ENCODE peak calls at places on chromosomes 3 and 15, in five cellular contexts. X is CD8-positive, alpha-beta T cell; T is Right ventricle myocardium superior; N is T-helper 2 cell; M is sigmoid colon. D is an unnamed sample.

GRCh38 chr15:71691322-71691699 is 119.0 kb upstream of the NR2E3 start:
- DNase-seq in X (no peak), T (no peak), N (no peak), M (no peak), D (no peak)

GRCh38 chr3:56839784-56840724 is 38.3 kb upstream of the ARHGEF3 start:
- DNase-seq in X (no peak), T (no peak), N (no peak), M (no peak), D (no peak)

GRCh38 chr3:147574622-147575021 is 165.5 kb downstream of the ZIC1 start:
- DNase-seq in X (no peak), T (no peak), N (no peak), M (no peak), D (no peak)

GRCh38 chr15:43511012-43511885 is 6.2 kb upstream of the MAP1A start:
- DNase-seq in X (no peak), T (no peak), N (no peak), M (no peak), D (no peak)

GRCh38 chr3:125647318-125648014 is 52.2 kb upstream of the OSBPL11 start:
- DNase-seq in X (no peak), T (no peak), N (no peak), M (no peak), D (no peak)

GRCh38 chr3:17740703-17741102 is 1.7 kb downstream of the TBC1D5 start:
- DNase-seq in X (no peak), T (no peak), N (no peak), M (no peak), D (peak)

GRCh38 chr15:63491116-63491817 is 13.1 kb upstream of the USP3 start:
- DNase-seq in X (no peak), T (no peak), N (no peak), M (no peak), D (peak)

GRCh38 chr3:69174435-69174834 is 52.0 kb upstream of the LMOD3 start:
- DNase-seq in X (no peak), T (no peak), N (no peak), M (no peak), D (no peak)

GRCh38 chr3:112002458-112002971 is 3.8 kb downstream of the TAGLN3 start:
- DNase-seq in X (no peak), T (no peak), N (no peak), M (no peak), D (no peak)

GRCh38 chr15:70741107-70741511 is 22.2 kb downstream of the UACA start:
- DNase-seq in X (no peak), T (peak), N (no peak), M (peak), D (peak)

GRCh38 chr3:176584413-176585176 is 612.7 kb downstream of the TBL1XR1 start:
- DNase-seq in X (no peak), T (no peak), N (no peak), M (no peak), D (peak)

GRCh38 chr3:136789976-136790375 is 28.9 kb upstream of the SLC35G2 start:
- DNase-seq in X (no peak), T (no peak), N (no peak), M (no peak), D (no peak)

GRCh38 chr15:34927726-34928125 is 41.8 kb downstream of the AQR start:
- DNase-seq in X (no peak), T (no peak), N (no peak), M (no peak), D (peak)

GRCh38 chr3:119981386-119981785 is 112.9 kb downstream of the GSK3B start:
- DNase-seq in X (no peak), T (no peak), N (no peak), M (no peak), D (no peak)

D was measured in fibroblast of gingiva.